ENCODE peak calls at places on chromosomes 11 and 22, in four cellular contexts. One of them, this sample, is unnamed. For H3K27me3, the result is how much of the 10 kb centered on the place peaks cover.

GRCh38 chr11:66542362-66542761 is 3.5 kb downstream of the ZDHHC24 start:
- DNase-seq in breast epithelium: no peak
- DNase-seq in transverse colon: no peak
- DNase-seq in sigmoid colon: no peak
- DNase-seq in this sample: no peak

GRCh38 chr11:72446929-72447753 is 12.8 kb upstream of the CLPB start:
- DNase-seq in breast epithelium: no peak
- DNase-seq in sigmoid colon: no peak
- DNase-seq in transverse colon: no peak
- DNase-seq in this sample: peak

GRCh38 chr11:114152162-114152561 is 92.7 kb downstream of the ZBTB16 start:
- DNase-seq in breast epithelium: no peak
- DNase-seq in transverse colon: no peak
- DNase-seq in sigmoid colon: no peak
- DNase-seq in this sample: no peak

GRCh38 chr11:62508336-62509058 is 38.1 kb downstream of the AHNAK start:
- DNase-seq in breast epithelium: peak
- DNase-seq in transverse colon: peak
- DNase-seq in sigmoid colon: peak
- DNase-seq in this sample: peak

GRCh38 chr11:44634401-44635281 is 69.2 kb downstream of the CD82 start:
- DNase-seq in sigmoid colon: peak
- DNase-seq in breast epithelium: no peak
- DNase-seq in transverse colon: peak
- DNase-seq in this sample: peak

GRCh38 chr11:76005746-76006145 is 190.7 kb downstream of the UVRAG start:
- DNase-seq in sigmoid colon: no peak
- DNase-seq in transverse colon: no peak
- DNase-seq in breast epithelium: no peak
- DNase-seq in this sample: no peak

GRCh38 chr11:31509017-31509411 is 408 bp downstream of the IMMP1L start:
- DNase-seq in transverse colon: no peak
- DNase-seq in breast epithelium: no peak
- DNase-seq in sigmoid colon: no peak
- DNase-seq in this sample: no peak

GRCh38 chr11:75031224-75031753 is 42.6 kb downstream of the NEU3 start:
- DNase-seq in transverse colon: no peak
- DNase-seq in breast epithelium: no peak
- DNase-seq in sigmoid colon: no peak
- DNase-seq in this sample: no peak

GRCh38 chr11:121630041-121630440 is 177.3 kb upstream of the SORL1-AS1 start:
- DNase-seq in transverse colon: no peak
- DNase-seq in sigmoid colon: no peak
- DNase-seq in breast epithelium: no peak
- DNase-seq in this sample: no peak

GRCh38 chr11:68685656-68686380 is 1.5 kb downstream of the GAL start:
- DNase-seq in transverse colon: no peak
- DNase-seq in breast epithelium: no peak
- DNase-seq in sigmoid colon: peak
- DNase-seq in this sample: no peak
- H3K27me3 ChIP-seq in transverse colon: half or more
- H3K27me3 ChIP-seq in breast epithelium: under half
- H3K27me3 ChIP-seq in sigmoid colon: under half
- H3K27me3 ChIP-seq in this sample: under half

DNA sequence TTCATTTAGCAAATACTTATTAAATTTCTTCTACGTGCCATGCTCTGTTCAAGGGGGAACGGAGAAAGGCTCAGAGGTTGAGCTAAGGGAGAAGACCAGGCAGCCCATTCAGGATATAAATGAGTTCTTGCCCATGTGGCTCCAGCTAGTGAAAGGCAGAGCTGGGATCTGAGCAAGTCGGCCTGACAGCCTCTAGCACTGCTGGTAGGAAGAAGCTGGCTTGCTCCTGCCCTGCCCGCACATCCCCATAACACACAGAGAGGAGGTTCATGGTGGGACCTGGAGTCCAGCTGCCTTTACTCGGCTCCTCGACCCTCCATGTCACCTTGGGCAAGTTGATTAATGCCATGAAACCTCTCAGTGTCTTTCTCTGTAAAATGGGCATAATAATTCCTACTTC is 2.0 kb downstream of the SLC15A3 start:
- DNase-seq in transverse colon: no peak
- DNase-seq in sigmoid colon: peak
- DNase-seq in breast epithelium: no peak
- DNase-seq in this sample: no peak
- H3K4me3 ChIP-seq in transverse colon: no peak
- H3K4me3 ChIP-seq in sigmoid colon: peak
- H3K4me3 ChIP-seq in breast epithelium: peak
- H3K4me3 ChIP-seq in this sample: peak

GRCh38 chr22:30073743-30074142 is 6.5 kb upstream of the HORMAD2 start:
- DNase-seq in sigmoid colon: no peak
- DNase-seq in breast epithelium: no peak
- DNase-seq in transverse colon: no peak
- DNase-seq in this sample: no peak

GRCh38 chr22:30074147-30074546 is 6.1 kb upstream of the HORMAD2 start:
- DNase-seq in sigmoid colon: no peak
- DNase-seq in transverse colon: no peak
- DNase-seq in breast epithelium: no peak
- DNase-seq in this sample: no peak

GRCh38 chr22:30077279-30077678 is 3.0 kb upstream of the HORMAD2 start:
- DNase-seq in transverse colon: no peak
- DNase-seq in breast epithelium: no peak
- DNase-seq in sigmoid colon: no peak
- DNase-seq in this sample: no peak

GRCh38 chr22:30078320-30079311 is 1.6 kb upstream of the HORMAD2 start:
- DNase-seq in transverse colon: no peak
- DNase-seq in sigmoid colon: no peak
- DNase-seq in breast epithelium: no peak
- DNase-seq in this sample: peak

DNA sequence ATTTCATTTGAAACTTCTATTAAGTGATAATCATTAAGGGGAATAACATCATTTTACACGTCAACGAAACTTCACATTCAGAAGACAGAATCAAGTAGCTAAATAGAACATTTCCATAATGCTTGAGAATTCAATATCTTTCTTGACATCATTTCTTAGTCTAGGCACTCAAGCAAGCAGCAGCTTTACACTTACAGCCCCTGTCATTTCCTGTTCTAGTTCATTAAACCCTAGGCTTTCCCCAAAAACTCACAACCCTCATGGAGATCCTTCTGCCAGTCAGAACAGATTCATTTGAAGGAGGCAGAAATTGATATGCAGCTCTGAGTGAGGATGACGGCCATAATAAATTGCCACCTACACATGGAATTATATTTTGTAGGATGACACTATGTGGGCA is 5.3 kb upstream of the HORMAD2 start:
- DNase-seq in sigmoid colon: no peak
- DNase-seq in breast epithelium: no peak
- DNase-seq in transverse colon: no peak
- DNase-seq in this sample: no peak
- TF ChIP-seq POLR2AphosphoS5 in sigmoid colon: no peak
- TF ChIP-seq POLR2AphosphoS5 in breast epithelium: no peak
- TF ChIP-seq POLR2AphosphoS5 in transverse colon: no peak
- TF ChIP-seq POLR2AphosphoS5 in this sample: no peak

GRCh38 chr11:127023991-127024390 is 23.4 kb upstream of the KIRREL3 start:
- DNase-seq in sigmoid colon: no peak
- DNase-seq in breast epithelium: no peak
- DNase-seq in transverse colon: no peak
- DNase-seq in this sample: no peak

GRCh38 chr11:127013550-127013949 is 13.0 kb upstream of the KIRREL3 start:
- DNase-seq in sigmoid colon: no peak
- DNase-seq in breast epithelium: no peak
- DNase-seq in transverse colon: no peak
- DNase-seq in this sample: no peak

GRCh38 chr11:127017482-127017881 is 16.9 kb upstream of the KIRREL3 start:
- DNase-seq in sigmoid colon: no peak
- DNase-seq in breast epithelium: no peak
- DNase-seq in transverse colon: no peak
- DNase-seq in this sample: peak

DNA sequence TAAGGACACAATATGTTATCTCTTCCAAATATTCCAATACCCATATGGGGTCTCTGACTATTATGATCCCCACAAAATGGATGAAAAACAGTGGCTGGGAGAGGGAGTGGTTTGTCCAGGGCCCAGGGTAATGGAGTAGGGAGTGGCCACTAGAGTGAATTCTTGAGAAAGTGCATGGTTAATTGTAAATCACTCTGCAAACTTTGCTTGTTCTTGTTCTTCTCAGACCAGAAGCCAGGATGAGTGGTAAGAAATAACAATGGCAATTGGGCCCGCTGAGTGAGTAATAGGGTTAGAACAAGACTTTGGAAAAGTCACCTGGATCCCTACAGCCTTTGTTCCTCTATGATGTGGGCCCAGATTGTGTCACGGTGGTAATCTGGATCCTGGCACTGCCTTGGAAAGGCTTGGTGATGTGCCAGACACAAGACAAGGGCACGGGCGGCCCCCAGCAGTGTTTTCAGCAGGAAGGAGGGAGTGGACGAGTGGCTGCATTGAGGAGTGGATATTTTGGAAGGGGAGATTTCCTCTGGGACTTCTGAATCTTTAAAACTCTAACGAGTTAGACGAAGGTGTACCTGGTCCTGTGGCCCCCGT is 18.2 kb upstream of the KIRREL3 start:
- DNase-seq in transverse colon: no peak
- DNase-seq in sigmoid colon: no peak
- DNase-seq in breast epithelium: no peak
- DNase-seq in this sample: no peak
- H3K27me3 ChIP-seq in transverse colon: under half
- H3K27me3 ChIP-seq in sigmoid colon: under half
- H3K27me3 ChIP-seq in breast epithelium: under half
- H3K27me3 ChIP-seq in this sample: under half

This sample was measured in GM23338.